ENCODE peak calls at places on chromosomes 6 and 20, in seven cellular contexts. V is tibial nerve, A is OCI-LY7, C is T-helper 17 cell, I is AG08396, M is amygdala, P is NCI-H2029 treated with DMSO at 0.1 percent for 48 hours. O is an unnamed sample.

GRCh38 chr20:2329286-2329685 is 33.5 kb downstream of the TGM3 start:
- DNase-seq in C (no peak), P (no peak), I (no peak), A (no peak), M (no peak), V (no peak), O (no peak)

GRCh38 chr6:105087571-105088211 is 92.1 kb downstream of the POPDC3 start:
- DNase-seq in I (peak), A (peak), C (no peak), M (peak), P (peak), V (peak), O (no peak)

GRCh38 chr6:166106076-166106686 is 61.5 kb downstream of the TBXT start:
- DNase-seq in C (peak), M (peak), I (peak), V (peak), A (peak), P (peak), O (peak)

GRCh38 chr6:55980627-55981211 is 105.3 kb upstream of the BMP5 start:
- DNase-seq in C (no peak), V (peak), M (no peak), P (peak), I (peak), A (peak), O (no peak)

GRCh38 chr6:35564733-35565132 is 52.0 kb upstream of the TULP1 start:
- DNase-seq in C (no peak), M (no peak), I (no peak), V (no peak), P (no peak), A (no peak), O (no peak)

GRCh38 chr6:7431241-7431593 is 41.6 kb downstream of the RIOK1 start:
- DNase-seq in A (no peak), M (no peak), C (no peak), I (no peak), P (no peak), V (no peak), O (no peak)

GRCh38 chr20:36562724-36563123 is 10.7 kb upstream of the TGIF2 start:
- DNase-seq in I (no peak), M (no peak), A (no peak), C (no peak), V (no peak), P (no peak), O (no peak)

GRCh38 chr6:90790058-90790457 is 203.2 kb upstream of the MAP3K7 start:
- DNase-seq in M (no peak), V (no peak), P (no peak), A (no peak), C (no peak), I (no peak), O (no peak)

GRCh38 chr6:25590986-25591385 is 61.0 kb upstream of the SCGN start:
- DNase-seq in A (no peak), C (no peak), M (no peak), V (no peak), I (no peak), P (no peak), O (no peak)

GRCh38 chr6:129793447-129793846 is 67.7 kb downstream of the TMEM244 start:
- DNase-seq in C (no peak), P (no peak), A (no peak), V (no peak), M (no peak), I (no peak), O (no peak)

GRCh38 chr20:42652261-42652660 is 537.4 kb downstream of the PTPRT start:
- DNase-seq in V (no peak), C (no peak), P (no peak), M (no peak), A (no peak), I (no peak), O (no peak)

GRCh38 chr20:53149184-53149651 is 177.1 kb downstream of the TSHZ2 start:
- DNase-seq in I (no peak), V (no peak), C (no peak), P (peak), M (no peak), A (no peak), O (no peak)

GRCh38 chr20:3297096-3297411 is 58.1 kb upstream of the SLC4A11 start:
- DNase-seq in A (no peak), V (no peak), C (no peak), M (no peak), P (no peak), I (no peak), O (no peak)

GRCh38 chr20:47391276-47392010 is 34.9 kb upstream of the ZMYND8 start:
- DNase-seq in C (no peak), P (no peak), A (no peak), I (no peak), V (no peak), M (no peak), O (no peak)

GRCh38 chr6:19771753-19772336 is 65.3 kb upstream of the ID4 start:
- DNase-seq in I (peak), P (no peak), V (no peak), M (no peak), C (no peak), A (no peak), O (no peak)

GRCh38 chr20:38651154-38651553 is 49.5 kb downstream of the ARHGAP40 start:
- DNase-seq in P (no peak), M (no peak), A (no peak), V (no peak), I (no peak), C (no peak), O (no peak)

GRCh38 chr6:8006208-8006607 is 58.0 kb downstream of the BLOC1S5 start:
- DNase-seq in M (no peak), I (peak), V (no peak), C (no peak), P (peak), A (peak), O (no peak)

GRCh38 chr20:46366826-46367225 is 39.6 kb downstream of the ELMO2 start:
- DNase-seq in M (no peak), I (no peak), P (no peak), A (no peak), V (no peak), C (no peak), O (no peak)

GRCh38 chr20:63930971-63931553 is 25.2 kb downstream of the UCKL1 start:
- DNase-seq in P (no peak), I (no peak), A (no peak), M (no peak), V (no peak), C (no peak), O (no peak)

GRCh38 chr6:13307508-13307995 is 20.8 kb downstream of the TBC1D7 start:
- DNase-seq in M (no peak), I (no peak), P (no peak), A (no peak), C (no peak), V (no peak), O (no peak)

GRCh38 chr6:52020961-52021570 is 66.3 kb downstream of the PKHD1 start:
- DNase-seq in P (peak), A (peak), V (no peak), M (no peak), C (no peak), I (peak), O (no peak)

GRCh38 chr6:4999586-4999985 is 4.3 kb downstream of the RPP40 start:
- DNase-seq in V (no peak), P (no peak), M (no peak), A (no peak), C (no peak), I (no peak), O (no peak)

O was measured in hypothalamus.